ENCODE peak calls at places on chromosomes 11 and 22, in six cellular contexts. L is cardiac muscle cell, U is fibroblast of pulmonary artery, G is astrocyte of the cerebellum, F is epithelial cell of esophagus, D is body of pancreas. E is an unnamed sample.

GRCh38 chr22:43925433-43926348 is 2.1 kb downstream of the PNPLA3 start:
- DNase-seq in F (peak), U (peak), L (peak), G (no peak), D (no peak), E (no peak)

GRCh38 chr22:19696504-19697276 is 17.6 kb upstream of the SEPTIN5 start:
- DNase-seq in L (no peak), D (no peak), G (no peak), U (no peak), F (no peak), E (no peak)

GRCh38 chr11:126311464-126312291 is 7.8 kb downstream of the DCPS start:
- DNase-seq in G (no peak), U (no peak), D (no peak), L (peak), F (no peak), E (no peak)

GRCh38 chr11:54832676-54833075 is 126.0 kb downstream of the OR4A5 start:
- DNase-seq in G (no peak), D (no peak), L (no peak), U (no peak), F (no peak), E (no peak)

GRCh38 chr11:113574586-113574985 is 99.4 kb upstream of the DRD2 start:
- DNase-seq in D (no peak), G (no peak), F (no peak), U (no peak), L (no peak), E (peak)

GRCh38 chr11:106160494-106160893 is 83.0 kb downstream of the AASDHPPT start:
- DNase-seq in F (no peak), U (no peak), L (no peak), D (no peak), G (no peak), E (no peak)

GRCh38 chr11:43738600-43739409 is 58.3 kb downstream of the HSD17B12 start:
- DNase-seq in U (peak), G (peak), F (peak), L (peak), D (peak), E (peak)

GRCh38 chr22:23553922-23554870 is 25.9 kb downstream of the IGLL1 start:
- DNase-seq in G (no peak), L (no peak), U (no peak), F (no peak), D (no peak), E (no peak)

GRCh38 chr22:29302402-29302680 is 4.1 kb upstream of the GAS2L1 start:
- DNase-seq in D (no peak), U (no peak), F (no peak), L (no peak), G (no peak), E (no peak)

GRCh38 chr11:57668467-57668890 is 565 bp downstream of the ZDHHC5 start:
- DNase-seq in G (no peak), U (no peak), D (no peak), L (no peak), F (peak), E (no peak)

GRCh38 chr22:39773976-39774539 is 119.5 kb downstream of the ENTHD1 start:
- DNase-seq in D (no peak), F (peak), L (peak), G (no peak), U (no peak), E (no peak)

GRCh38 chr22:27949421-27949820 is 30.4 kb upstream of the PITPNB start:
- DNase-seq in L (no peak), G (no peak), U (no peak), F (no peak), D (no peak), E (no peak)

GRCh38 chr11:2551131-2551530 is 106.3 kb downstream of the KCNQ1 start:
- DNase-seq in F (no peak), L (no peak), D (peak), G (no peak), U (no peak), E (no peak)

GRCh38 chr11:45473491-45473890 is 187.3 kb upstream of the SYT13 start:
- DNase-seq in G (no peak), U (no peak), F (no peak), D (no peak), L (no peak), E (no peak)

GRCh38 chr11:58575377-58576020 is at the start of gene LPXN:
- DNase-seq in U (peak), G (no peak), D (no peak), F (peak), L (peak), E (no peak)

GRCh38 chr11:123219066-123219697 is 24.1 kb upstream of the CLMP start:
- DNase-seq in G (no peak), F (no peak), L (no peak), D (no peak), U (no peak), E (no peak)

GRCh38 chr11:69879734-69880005 is 60.5 kb upstream of the FGF3 start:
- DNase-seq in G (no peak), U (no peak), F (no peak), D (no peak), L (no peak), E (no peak)

GRCh38 chr11:80285076-80285790 is 844.4 kb upstream of the TENM4 start:
- DNase-seq in L (peak), U (no peak), D (no peak), F (no peak), G (peak), E (no peak)

GRCh38 chr11:121687961-121688566 is 235.3 kb upstream of the SORL1-AS1 start:
- DNase-seq in F (no peak), G (peak), U (peak), D (no peak), L (peak), E (peak)

GRCh38 chr11:85742873-85743275 is 56.9 kb upstream of the CCDC89 start:
- DNase-seq in L (no peak), D (no peak), U (no peak), F (peak), G (no peak), E (no peak)

GRCh38 chr11:101552893-101553292 is 30.9 kb downstream of the TRPC6 start:
- DNase-seq in L (no peak), G (no peak), F (no peak), U (no peak), D (no peak), E (no peak)

GRCh38 chr22:36385491-36386350 is 2.0 kb downstream of the MYH9 start:
- DNase-seq in D (peak), L (no peak), U (no peak), F (peak), G (no peak), E (no peak)

GRCh38 chr22:17787159-17788022 is 13.1 kb upstream of the BID start:
- DNase-seq in F (no peak), G (no peak), L (no peak), U (no peak), D (no peak), E (no peak)

GRCh38 chr22:31814942-31815341 is 61.1 kb downstream of the DEPDC5 start:
- DNase-seq in L (no peak), F (no peak), D (no peak), U (no peak), G (no peak), E (no peak)

GRCh38 chr11:393219-394033 is 583 bp upstream of the PKP3 start:
- DNase-seq in L (peak), F (peak), G (no peak), U (peak), D (no peak), E (no peak)

GRCh38 chr22:31055322-31056159 is 25.6 kb upstream of the SMTN start:
- DNase-seq in D (peak), L (peak), F (peak), U (peak), G (peak), E (peak)

GRCh38 chr22:21964234-21964633 is 11.6 kb upstream of the PPM1F start:
- DNase-seq in D (no peak), G (no peak), U (no peak), L (no peak), F (no peak), E (no peak)

GRCh38 chr11:117490019-117490679 is 162.5 kb downstream of the CEP164 start:
- DNase-seq in G (no peak), L (no peak), F (no peak), U (no peak), D (no peak), E (no peak)

GRCh38 chr22:42353883-42354727 is 78.1 kb downstream of the NFAM1 start:
- DNase-seq in G (no peak), U (no peak), F (no peak), D (peak), L (peak), E (peak)

GRCh38 chr22:38444783-38445182 is 10.2 kb downstream of the KCNJ4 start:
- DNase-seq in G (no peak), F (no peak), L (no peak), U (no peak), D (no peak), E (no peak)

GRCh38 chr22:21766933-21767462 is 31.4 kb upstream of the YPEL1 start:
- DNase-seq in U (no peak), G (no peak), D (peak), F (no peak), L (no peak), E (no peak)

DNA sequence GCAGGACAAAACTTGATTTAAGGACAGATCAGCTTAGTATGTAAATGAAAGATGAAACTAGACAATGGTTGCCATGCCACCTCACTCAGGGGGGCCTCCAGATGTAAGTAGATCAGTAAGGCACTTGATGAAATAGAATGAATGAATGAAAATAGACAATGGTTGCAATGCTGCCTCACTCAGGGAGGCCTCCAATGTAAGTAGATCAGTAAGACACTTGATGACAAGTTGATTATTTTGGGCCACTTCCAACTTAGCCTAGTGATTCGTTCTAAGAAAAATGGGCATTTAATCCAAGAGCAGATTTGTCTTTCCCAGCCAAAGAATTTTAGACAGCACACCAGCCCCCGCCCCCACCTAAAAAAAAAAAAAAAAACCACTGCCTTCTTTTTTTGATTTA is 19.2 kb upstream of the SLC5A12 start:
- DNase-seq in G (no peak), D (no peak), F (no peak), U (peak), L (peak), E (peak)
- H3K4me3 ChIP-seq in G (no peak), D (no peak), F (no peak), U (no peak), L (no peak), E (no peak)

GRCh38 chr22:26170795-26171194 is 1.5 kb downstream of the SEZ6L start:
- DNase-seq in L (no peak), G (no peak), U (no peak), F (no peak), D (peak), E (no peak)
- TF ChIP-seq CTCF in L (no peak), G (no peak), U (no peak), F (no peak), D (no peak), E (no peak)

GRCh38 chr22:45553333-45554039 is 50.8 kb downstream of the FBLN1 start:
- DNase-seq in F (peak), L (peak), U (peak), D (peak), G (peak), E (peak)
- H3K4me3 ChIP-seq in F (no peak), L (no peak), U (no peak), D (no peak), G (no peak), E (no peak)

DNA sequence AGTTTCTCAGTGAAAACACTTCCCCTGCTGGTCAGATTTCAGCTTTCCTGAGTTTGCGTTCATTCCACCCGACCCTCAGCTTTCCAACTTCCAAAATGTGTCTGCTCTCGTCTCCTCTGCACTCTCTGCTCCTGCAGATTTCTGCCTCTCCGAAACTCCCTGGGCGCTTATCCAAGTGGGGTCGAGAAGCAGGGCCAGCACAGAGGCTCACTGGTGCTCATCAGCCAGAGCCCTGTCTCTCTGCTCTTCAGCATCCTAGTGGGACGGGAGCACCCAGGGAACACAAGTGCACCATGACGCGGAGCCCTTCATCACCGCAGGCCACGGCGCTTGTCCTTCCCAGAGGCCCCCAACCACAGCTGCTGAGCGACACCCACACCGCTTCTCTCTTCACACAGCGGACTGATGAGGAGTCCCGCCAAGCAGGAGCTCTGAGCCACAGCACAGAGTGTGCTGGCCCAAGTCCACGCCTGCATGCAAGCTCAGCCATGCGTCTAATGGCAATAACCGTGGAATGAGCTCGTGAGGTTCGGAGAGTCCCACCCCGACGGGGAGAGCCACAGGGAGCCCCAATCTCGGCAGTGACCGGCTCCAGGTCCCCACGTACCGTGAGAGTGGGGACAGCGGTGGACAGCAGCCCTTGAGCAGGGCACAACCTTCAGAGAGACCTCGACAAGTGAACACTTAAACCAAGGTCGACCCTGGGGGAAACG is 27.9 kb upstream of the MOB2 start:
- DNase-seq in D (no peak), G (peak), L (no peak), U (no peak), F (no peak), E (no peak)
- TF ChIP-seq CTCF in D (no peak), G (peak), L (no peak), U (no peak), F (no peak), E (no peak)

GRCh38 chr11:19345519-19345847 is 104.7 kb upstream of the E2F8 start:
- DNase-seq in D (no peak), F (no peak), L (peak), G (no peak), U (peak), E (no peak)

GRCh38 chr11:19342036-19342435 is 101.3 kb upstream of the E2F8 start:
- DNase-seq in G (no peak), F (no peak), U (no peak), L (no peak), D (no peak), E (no peak)

GRCh38 chr11:19345848-19346681 is 105.3 kb upstream of the E2F8 start:
- DNase-seq in L (peak), G (no peak), U (peak), F (no peak), D (peak), E (no peak)

GRCh38 chr11:19347911-19348310 is 107.2 kb upstream of the E2F8 start:
- DNase-seq in L (peak), F (no peak), U (peak), D (no peak), G (no peak), E (no peak)

GRCh38 chr11:19344661-19345518 is 104.1 kb upstream of the E2F8 start:
- DNase-seq in F (peak), U (peak), D (peak), L (peak), G (peak), E (no peak)
- H3K4me3 ChIP-seq in F (no peak), U (peak), D (no peak), L (peak), G (peak), E (no peak)

GRCh38 chr11:60935676-60936442 is 11.6 kb downstream of the TMEM132A start:
- DNase-seq in F (peak), U (no peak), D (no peak), L (no peak), G (no peak), E (no peak)
- TF ChIP-seq CTCF in F (no peak), U (no peak), D (no peak), L (no peak), G (no peak), E (no peak)

GRCh38 chr11:68297494-68297811 is 14.9 kb upstream of the LRP5 start:
- DNase-seq in G (no peak), F (no peak), U (no peak), D (no peak), L (no peak), E (no peak)
- H3K4me3 ChIP-seq in G (no peak), F (no peak), U (no peak), D (no peak), L (no peak), E (no peak)

GRCh38 chr11:107757661-107758060 is 45.8 kb upstream of the SLN start:
- DNase-seq in U (no peak), D (no peak), L (no peak), F (no peak), G (no peak), E (no peak)
- TF ChIP-seq CTCF in U (peak), D (no peak), L (peak), F (peak), G (no peak), E (peak)

E was measured in HFF-Myc.